ENCODE peak calls at places on chromosomes 6 and 20, in ten cellular contexts. G is Calu3; D is stomach; P is IMR-90; Y is ELF-1; B is adipocyte; W is left lung; L is stimulated activated naive CD4-positive, alpha-beta T cell treated with Interleukin-2 at 50 U/mL for 16 hours; X is GM23248; E is GF-D8. A is an unnamed sample.

GRCh38 chr6:34176261-34177031 is 30.6 kb upstream of the GRM4 start:
- DNase-seq in G (no peak), D (peak), P (no peak), Y (no peak), B (no peak), W (no peak), L (no peak), X (no peak), E (no peak), A (no peak)

GRCh38 chr6:20850687-20851416 is 316.6 kb downstream of the CDKAL1 start:
- DNase-seq in G (no peak), D (no peak), P (no peak), Y (no peak), B (no peak), W (no peak), L (no peak), X (no peak), E (no peak), A (no peak)

GRCh38 chr6:21754891-21755290 is 161.3 kb downstream of the SOX4 start:
- DNase-seq in G (peak), D (no peak), P (peak), Y (peak), B (no peak), W (no peak), L (no peak), X (peak), E (no peak), A (no peak)

GRCh38 chr6:44251576-44252524 is 4.9 kb downstream of the HSP90AB1 start:
- DNase-seq in G (no peak), D (no peak), P (no peak), Y (no peak), B (no peak), W (no peak), L (no peak), X (no peak), E (no peak), A (peak)

GRCh38 chr20:40848530-40848929 is 159.5 kb upstream of the MAFB start:
- DNase-seq in G (no peak), D (no peak), P (no peak), Y (no peak), B (no peak), W (no peak), L (no peak), X (no peak), E (no peak), A (no peak)

GRCh38 chr6:43972915-43973304 is 154.3 kb downstream of the MRPL14 start:
- DNase-seq in G (no peak), D (peak), P (peak), Y (no peak), B (peak), W (peak), L (no peak), X (peak), E (no peak), A (no peak)

GRCh38 chr20:25669826-25670422 is 26.7 kb downstream of the ZNF337 start:
- DNase-seq in G (no peak), D (no peak), P (peak), Y (peak), B (peak), W (no peak), L (no peak), X (peak), E (no peak), A (peak)

GRCh38 chr6:166387642-166388325 is 5.0 kb upstream of the MPC1 start:
- DNase-seq in G (peak), D (no peak), P (no peak), Y (no peak), B (no peak), W (no peak), L (no peak), X (no peak), E (no peak), A (no peak)

GRCh38 chr6:15796130-15796766 is 133.4 kb upstream of the DTNBP1 start:
- DNase-seq in G (no peak), D (no peak), P (no peak), Y (no peak), B (no peak), W (no peak), L (no peak), X (peak), E (no peak), A (no peak)

GRCh38 chr20:19466204-19466928 is 253.9 kb downstream of the SLC24A3 start:
- DNase-seq in G (no peak), D (no peak), P (no peak), Y (no peak), B (no peak), W (no peak), L (no peak), X (no peak), E (no peak), A (no peak)

GRCh38 chr6:160900031-160900430 is 91.5 kb upstream of the MAP3K4 start:
- DNase-seq in G (no peak), D (no peak), P (no peak), Y (peak), B (no peak), W (no peak), L (no peak), X (no peak), E (no peak), A (no peak)

GRCh38 chr6:131924881-131925474 is 26.2 kb downstream of the CCN2 start:
- DNase-seq in G (no peak), D (no peak), P (peak), Y (no peak), B (peak), W (no peak), L (no peak), X (peak), E (peak), A (peak)

GRCh38 chr20:33732166-33732970 is 572 bp downstream of the ZNF341 start:
- DNase-seq in G (peak), D (peak), P (no peak), Y (peak), B (peak), W (peak), L (peak), X (peak), E (peak), A (peak)

GRCh38 chr20:39112196-39112743 is 150.1 kb downstream of the DHX35 start:
- DNase-seq in G (peak), D (peak), P (peak), Y (peak), B (peak), W (no peak), L (no peak), X (peak), E (no peak), A (peak)

GRCh38 chr6:52364480-52365166 is 2.7 kb downstream of the PAQR8 start:
- DNase-seq in G (no peak), D (no peak), P (no peak), Y (no peak), B (no peak), W (no peak), L (no peak), X (no peak), E (no peak), A (no peak)

GRCh38 chr6:162622572-162622971 is 105.0 kb downstream of the PRKN start:
- DNase-seq in G (no peak), D (no peak), P (no peak), Y (no peak), B (no peak), W (no peak), L (no peak), X (no peak), E (no peak), A (no peak)

GRCh38 chr20:17873410-17874270 is 95.0 kb downstream of the SNX5 start:
- DNase-seq in G (peak), D (peak), P (peak), Y (peak), B (peak), W (peak), L (no peak), X (peak), E (no peak), A (peak)

GRCh38 chr6:169702640-169703246 is 817 bp downstream of the C6orf120 start:
- DNase-seq in G (peak), D (peak), P (peak), Y (peak), B (peak), W (peak), L (peak), X (peak), E (no peak), A (peak)

GRCh38 chr6:119156742-119157494 is 78.5 kb upstream of the FAM184A start:
- DNase-seq in G (no peak), D (no peak), P (no peak), Y (no peak), B (no peak), W (no peak), L (no peak), X (no peak), E (no peak), A (no peak)